ENCODE peak calls at places on chromosomes 7 and 10, in five cellular contexts. U, J, K, G and N are unnamed samples.

GRCh38 chr10:79552143-79552542 is 8.1 kb downstream of the SFTPA2 start:
- DNase-seq in G (no peak), K (no peak), J (no peak), U (no peak), N (no peak)

GRCh38 chr7:128405345-128406146 is 4.2 kb downstream of the IMPDH1 start:
- DNase-seq in G (peak; percentile 78), K (no peak), J (peak; percentile 75), U (peak; percentile 38), N (no peak)

GRCh38 chr10:9024210-9024609 is 969.7 kb downstream of the GATA3 start:
- DNase-seq in J (no peak), G (no peak), K (no peak), U (no peak), N (no peak)

GRCh38 chr10:124266468-124267230 is 152.1 kb downstream of the OAT start:
- DNase-seq in J (no peak), U (no peak), K (no peak), G (no peak), N (no peak)

GRCh38 chr10:16853201-16853600 is 36.0 kb upstream of the RSU1 start:
- DNase-seq in G (no peak), K (no peak), U (no peak), J (no peak), N (no peak)

GRCh38 chr10:128959746-128960145 is 507.3 kb upstream of the MGMT start:
- DNase-seq in G (no peak), U (no peak), J (no peak), K (no peak), N (no peak)

GRCh38 chr10:4807803-4808507 is 18.1 kb upstream of the AKR1E2 start:
- DNase-seq in G (no peak), K (no peak), J (no peak), U (no peak), N (no peak)

GRCh38 chr10:79562135-79562756 is 2.0 kb upstream of the SFTPA2 start:
- DNase-seq in J (peak; percentile 76), K (peak; percentile 27), U (no peak), G (no peak), N (peak; percentile 84)

GRCh38 chr10:114499630-114500190 is 95.4 kb upstream of the AFAP1L2 start:
- DNase-seq in K (peak; percentile 46), J (no peak), U (no peak), G (no peak), N (no peak)

GRCh38 chr7:39360766-39361165 is 205.4 kb upstream of the YAE1 start:
- DNase-seq in G (no peak), U (no peak), J (no peak), K (no peak), N (no peak)

GRCh38 chr7:12809476-12809875 is 122.0 kb downstream of the ARL4A start:
- DNase-seq in G (no peak), K (no peak), U (no peak), J (no peak), N (no peak)

GRCh38 chr7:37424995-37425394 is 23.7 kb downstream of the ELMO1 start:
- DNase-seq in G (no peak), U (no peak), J (no peak), K (no peak), N (no peak)

GRCh38 chr10:103757531-103758293 is 97.7 kb downstream of the SH3PXD2A start:
- DNase-seq in J (no peak), K (peak; percentile 49), U (no peak), G (no peak), N (no peak)

GRCh38 chr10:45253183-45253914 is 62.1 kb downstream of the OR13A1 start:
- DNase-seq in G (no peak), J (no peak), U (no peak), K (no peak), N (no peak)

GRCh38 chr10:35896011-35896410 is 253.9 kb upstream of the FZD8 start:
- DNase-seq in U (no peak), J (no peak), K (no peak), G (no peak), N (no peak)

GRCh38 chr7:118158766-118159165 is 25.2 kb upstream of the LSM8 start:
- DNase-seq in J (no peak), K (no peak), U (peak; percentile 17), G (no peak), N (no peak)

GRCh38 chr10:22436526-22436892 is 91.2 kb downstream of the SPAG6 start:
- DNase-seq in K (peak; percentile 10), U (no peak), J (no peak), G (no peak), N (no peak)

GRCh38 chr10:132437511-132437910 is 40.5 kb downstream of the PWWP2B start:
- DNase-seq in K (no peak), U (no peak), J (no peak), G (no peak), N (no peak)

GRCh38 chr7:48637382-48637781 is 287.0 kb upstream of the CDC14C start:
- DNase-seq in K (no peak), U (peak; percentile 37), G (no peak), J (no peak), N (no peak)

GRCh38 chr7:115015619-115016018 is 93.7 kb downstream of the MDFIC start:
- DNase-seq in G (no peak), U (no peak), J (no peak), K (no peak), N (no peak)

GRCh38 chr7:6392712-6393666 is 54.8 kb downstream of the DAGLB start:
- DNase-seq in U (peak; percentile 12), K (peak; percentile 35), J (no peak), G (no peak), N (no peak)

GRCh38 chr7:96447109-96447645 is 125.3 kb upstream of the SLC25A13 start:
- DNase-seq in U (no peak), K (no peak), G (no peak), J (no peak), N (no peak)

GRCh38 chr10:62076872-62077271 is 175.4 kb downstream of the ARID5B start:
- DNase-seq in G (no peak), J (no peak), U (no peak), K (no peak), N (no peak)

GRCh38 chr7:76327610-76328009 is 25.1 kb downstream of the HSPB1 start:
- DNase-seq in J (no peak), U (no peak), G (no peak), K (no peak), N (no peak)

GRCh38 chr10:18658301-18658991 is 785 bp upstream of the ARL5B start:
- DNase-seq in K (no peak), U (no peak), J (no peak), G (no peak), N (no peak)

GRCh38 chr7:12727455-12728191 is 40.2 kb downstream of the ARL4A start:
- DNase-seq in U (no peak), J (no peak), K (no peak), G (no peak), N (no peak)

GRCh38 chr7:100629117-100629711 is 12.1 kb downstream of the TFR2 start:
- DNase-seq in J (peak; percentile 77), U (no peak), K (no peak), G (no peak), N (peak; percentile 92)

GRCh38 chr10:80686734-80687561 is 149.2 kb downstream of the SH2D4B start:
- DNase-seq in U (no peak), K (no peak), J (no peak), G (no peak), N (no peak)